ENCODE peak calls at places on chromosome 4, in ten cellular contexts. H, O, I, A, M, S, K, D, V and J are unnamed samples.

GRCh38 chr4:78483811-78484210 is 67.8 kb upstream of the ANXA3 start:
- DNase-seq in H (no peak), O (no peak), I (no peak), A (no peak), M (no peak), S (no peak), K (no peak), D (no peak), V (no peak), J (no peak)

GRCh38 chr4:2671267-2671895 is 84.8 kb downstream of the TNIP2 start:
- DNase-seq in H (no peak), O (no peak), I (no peak), A (no peak), M (no peak), S (no peak), K (peak), D (no peak), V (no peak), J (no peak)

GRCh38 chr4:70706516-70706915 is 15.2 kb upstream of the RUFY3 start:
- DNase-seq in H (no peak), O (no peak), I (no peak), A (no peak), M (no peak), S (no peak), K (peak), D (no peak), V (no peak), J (no peak)

GRCh38 chr4:46390353-46391058 is 578 bp upstream of the GABRA2 start:
- DNase-seq in H (no peak), O (peak), I (no peak), A (no peak), M (peak), S (no peak), K (peak), D (no peak), V (no peak), J (no peak)

GRCh38 chr4:119508281-119508680 is 120.3 kb downstream of the PDE5A start:
- DNase-seq in H (no peak), O (no peak), I (no peak), A (no peak), M (no peak), S (no peak), K (no peak), D (no peak), V (no peak), J (no peak)

GRCh38 chr4:48801016-48801715 is 21.1 kb upstream of the FRYL start:
- DNase-seq in H (no peak), O (peak), I (no peak), A (no peak), M (no peak), S (no peak), K (no peak), D (no peak), V (no peak), J (no peak)

GRCh38 chr4:112321768-112322684 is 24.9 kb downstream of the ALPK1 start:
- DNase-seq in H (peak), O (peak), I (peak), A (peak), M (peak), S (peak), K (peak), D (peak), V (peak), J (peak)

GRCh38 chr4:77434299-77435092 is 171.1 kb upstream of the CXCL13 start:
- DNase-seq in H (no peak), O (no peak), I (no peak), A (no peak), M (no peak), S (peak), K (no peak), D (no peak), V (no peak), J (no peak)

GRCh38 chr4:104591505-104591904 is 96.8 kb upstream of the CXXC4 start:
- DNase-seq in H (no peak), O (peak), I (no peak), A (no peak), M (peak), S (no peak), K (peak), D (no peak), V (no peak), J (no peak)

GRCh38 chr4:36609631-36610030 is 328.2 kb downstream of the DTHD1 start:
- DNase-seq in H (no peak), O (no peak), I (no peak), A (no peak), M (no peak), S (no peak), K (no peak), D (no peak), V (no peak), J (no peak)

GRCh38 chr4:26308573-26308972 is 12.2 kb upstream of the RBPJ start:
- DNase-seq in H (no peak), O (no peak), I (no peak), A (no peak), M (no peak), S (no peak), K (no peak), D (no peak), V (no peak), J (no peak)

GRCh38 chr4:136025540-136025939 is 1506.8 kb downstream of the PCDH18 start:
- DNase-seq in H (no peak), O (peak), I (no peak), A (no peak), M (no peak), S (no peak), K (peak), D (no peak), V (no peak), J (no peak)

GRCh38 chr4:168633071-168633470 is 136.2 kb downstream of the PALLD start:
- DNase-seq in H (no peak), O (no peak), I (no peak), A (no peak), M (no peak), S (no peak), K (no peak), D (peak), V (no peak), J (no peak)

GRCh38 chr4:52643190-52643589 is 15.9 kb downstream of the USP46 start:
- DNase-seq in H (no peak), O (no peak), I (no peak), A (no peak), M (no peak), S (no peak), K (no peak), D (no peak), V (no peak), J (no peak)

GRCh38 chr4:74794341-74794801 is at the start of gene BTC:
- DNase-seq in H (peak), O (peak), I (peak), A (peak), M (peak), S (peak), K (peak), D (no peak), V (no peak), J (peak)

GRCh38 chr4:88177981-88178632 is 19.7 kb upstream of the ABCG2 start:
- DNase-seq in H (no peak), O (peak), I (peak), A (no peak), M (no peak), S (no peak), K (peak), D (peak), V (no peak), J (peak)

GRCh38 chr4:165505991-165506779 is 127.4 kb downstream of the CPE start:
- DNase-seq in H (no peak), O (no peak), I (no peak), A (no peak), M (no peak), S (no peak), K (no peak), D (no peak), V (no peak), J (peak)

GRCh38 chr4:139208404-139208945 is 31.5 kb upstream of the ELF2 start:
- DNase-seq in H (no peak), O (no peak), I (peak), A (no peak), M (no peak), S (no peak), K (no peak), D (no peak), V (no peak), J (peak)